ENCODE peak calls at places on chromosomes 11 and 22, in nine cellular contexts. N is OCI-LY7, K is PC-3, D is hepatocyte, E is GM23248, X is PC-9, P is Karpas-422, U is HCT116, G is GM23338. V is an unnamed sample. For H3K4me1 and H3K9me2, the result is how much of the 10 kb centered on the place peaks cover.

GRCh38 chr22:41833369-41834004 is 582 bp downstream of the SREBF2 start:
- DNase-seq in G (peak), D (peak), U (no peak), K (peak), E (peak), N (peak), X (peak), P (peak), V (peak)

GRCh38 chr22:36395061-36395849 is 7.5 kb upstream of the MYH9 start:
- DNase-seq in K (peak), N (no peak), G (peak), D (no peak), X (peak), U (no peak), P (no peak), E (no peak), V (no peak)

GRCh38 chr11:19632435-19632834 is 80.2 kb upstream of the NAV2 start:
- DNase-seq in E (peak), D (no peak), P (no peak), U (no peak), X (no peak), K (peak), N (no peak), G (no peak), V (no peak)

GRCh38 chr11:77003954-77004353 is 30.2 kb upstream of the B3GNT6 start:
- DNase-seq in D (no peak), G (no peak), X (no peak), U (no peak), K (peak), E (peak), N (no peak), P (no peak), V (no peak)

GRCh38 chr22:40676644-40677043 is 2.6 kb upstream of the MCHR1 start:
- DNase-seq in X (no peak), P (no peak), N (no peak), E (no peak), K (no peak), D (no peak), G (no peak), U (no peak), V (no peak)

GRCh38 chr11:76803811-76804600 is 20.9 kb downstream of the TSKU start:
- DNase-seq in N (no peak), U (no peak), X (no peak), D (no peak), P (no peak), G (no peak), K (no peak), E (peak), V (no peak)

GRCh38 chr11:133747409-133747808 is 97.9 kb downstream of the SPATA19 start:
- DNase-seq in U (no peak), P (no peak), D (no peak), N (no peak), G (no peak), E (no peak), K (no peak), X (no peak), V (no peak)

GRCh38 chr11:125591659-125592304 is 870 bp upstream of the STT3A start:
- DNase-seq in E (peak), D (peak), P (peak), G (peak), X (no peak), N (peak), K (peak), U (no peak), V (peak)

GRCh38 chr22:25051983-25052710 is 99.6 kb downstream of the KIAA1671 start:
- DNase-seq in P (no peak), U (no peak), N (no peak), X (peak), G (no peak), D (peak), E (no peak), K (no peak), V (no peak)

GRCh38 chr11:105151936-105152554 is 12.5 kb upstream of the CARD18 start:
- DNase-seq in P (no peak), E (peak), D (no peak), G (no peak), K (peak), X (no peak), N (no peak), U (no peak), V (no peak)
- H3K4me2 ChIP-seq in P (no peak), E (no peak), D (no peak), G (no peak), K (peak), X (no peak), N (no peak), U (no peak), V (no peak)

DNA sequence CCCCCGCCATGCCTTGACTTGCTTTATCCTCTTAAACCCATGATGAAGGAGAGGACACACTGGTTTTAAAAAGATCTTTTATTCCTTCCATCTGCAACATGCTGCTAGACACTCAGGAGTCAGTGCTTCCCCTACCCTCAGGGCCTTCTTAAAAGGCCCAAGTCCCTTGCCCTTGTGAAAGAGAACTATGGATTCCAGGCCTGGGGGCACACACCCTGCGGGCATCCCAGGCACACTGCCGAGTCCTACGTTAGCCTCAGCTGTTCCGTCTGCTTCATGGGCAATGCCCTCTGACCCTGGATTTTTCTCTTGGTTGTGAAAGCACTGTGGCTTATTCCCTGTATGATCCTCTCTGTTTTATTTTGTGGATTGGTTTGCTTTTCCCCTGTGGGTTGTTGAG is 35.1 kb upstream of the RAB1B start:
- DNase-seq in U (no peak), X (no peak), K (no peak), N (no peak), P (no peak), D (no peak), E (no peak), G (no peak), V (no peak)
- H3K4me1 ChIP-seq in U (under half), X (under half), K (under half), N (under half), P (under half), D (under half), E (under half), G (under half), V (under half)

GRCh38 chr11:117295438-117296137 is 4.4 kb downstream of the BACE1-AS start:
- DNase-seq in X (no peak), P (no peak), U (no peak), D (no peak), G (no peak), K (no peak), N (no peak), E (no peak), V (no peak)
- H3K9me2 ChIP-seq in X (under half), P (under half), U (under half), D (under half), G (under half), K (under half), N (under half), E (under half), V (under half)

GRCh38 chr11:72784662-72785061 is 9.2 kb downstream of the STARD10 start:
- DNase-seq in P (no peak), X (no peak), U (no peak), D (no peak), N (no peak), K (no peak), E (no peak), G (no peak), V (no peak)

GRCh38 chr11:72789493-72790131 is 4.2 kb downstream of the STARD10 start:
- DNase-seq in G (no peak), D (no peak), N (no peak), P (no peak), U (no peak), K (peak), E (peak), X (peak), V (no peak)

GRCh38 chr11:72788250-72788649 is 5.6 kb downstream of the STARD10 start:
- DNase-seq in U (no peak), D (no peak), N (no peak), X (no peak), E (no peak), P (no peak), G (no peak), K (no peak), V (no peak)

GRCh38 chr11:72787262-72788104 is 6.4 kb downstream of the STARD10 start:
- DNase-seq in P (peak), K (no peak), U (no peak), G (peak), X (no peak), E (no peak), N (peak), D (peak), V (no peak)

GRCh38 chr11:72786305-72787261 is 7.3 kb downstream of the STARD10 start:
- DNase-seq in N (no peak), E (no peak), G (no peak), P (no peak), D (peak), X (peak), K (peak), U (no peak), V (no peak)
- H3K4me2 ChIP-seq in N (no peak), E (no peak), G (no peak), P (no peak), D (peak), X (peak), K (peak), U (no peak), V (no peak)

GRCh38 chr11:95711162-95711944 is 78.2 kb downstream of the FAM76B start:
- DNase-seq in E (peak), X (no peak), U (no peak), P (no peak), K (no peak), N (peak), D (no peak), G (no peak), V (no peak)

GRCh38 chr11:95711945-95712221 is 77.7 kb downstream of the FAM76B start:
- DNase-seq in U (no peak), D (no peak), P (no peak), G (no peak), N (no peak), K (no peak), X (no peak), E (no peak), V (no peak)

GRCh38 chr11:95706974-95707387 is 82.6 kb downstream of the FAM76B start:
- DNase-seq in P (no peak), N (no peak), U (no peak), K (no peak), X (no peak), D (no peak), G (no peak), E (no peak), V (no peak)

GRCh38 chr11:95705485-95706124 is 84.0 kb downstream of the FAM76B start:
- DNase-seq in U (peak), P (peak), N (peak), K (peak), D (peak), G (peak), E (peak), X (peak), V (peak)

DNA sequence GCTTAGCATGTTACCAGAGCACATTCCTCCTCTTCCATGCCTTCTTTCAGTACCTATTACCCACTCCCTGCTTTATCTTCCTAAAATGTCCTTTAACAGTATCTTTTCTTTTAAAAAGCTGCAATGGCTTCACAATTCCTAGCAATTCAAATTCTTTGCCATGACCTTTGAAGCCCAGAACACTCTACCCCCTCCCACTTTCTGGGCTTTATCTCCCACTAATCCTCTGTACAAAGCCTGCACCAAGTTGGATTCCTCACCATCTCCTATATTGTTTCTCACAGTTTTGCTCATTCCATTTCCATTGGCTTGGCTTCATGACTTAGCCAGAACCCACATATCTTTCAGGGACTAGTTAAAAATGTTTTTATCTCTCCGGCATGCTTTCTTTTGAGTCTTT is 80.9 kb downstream of the FAM76B start:
- DNase-seq in D (no peak), E (no peak), G (no peak), N (no peak), X (no peak), P (no peak), K (no peak), U (no peak), V (no peak)
- H3K4me1 ChIP-seq in D (under half), E (under half), G (under half), N (under half), X (under half), P (under half), K (under half), U (under half), V (under half)

DNA sequence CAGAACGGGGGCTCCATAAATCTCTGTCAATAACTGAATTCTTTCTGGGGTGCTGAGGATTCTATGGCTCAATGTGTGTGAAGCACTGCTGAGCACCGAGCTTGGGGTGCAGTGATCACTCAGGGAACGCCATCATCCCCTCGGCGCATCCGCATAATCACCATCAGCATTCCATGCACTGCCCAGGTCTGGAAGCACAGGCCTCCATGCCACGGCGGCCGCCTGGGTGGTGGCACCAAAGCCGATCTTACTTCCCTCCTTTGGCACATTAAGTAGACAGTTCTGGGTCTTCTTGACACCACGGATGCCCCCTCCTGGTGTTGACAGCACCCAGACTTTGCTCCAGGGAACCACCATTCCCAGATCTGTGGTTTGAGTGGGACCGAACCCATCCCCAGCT is 15.6 kb downstream of the LTO1 start:
- DNase-seq in N (no peak), E (no peak), D (no peak), G (no peak), P (no peak), K (no peak), X (no peak), U (no peak), V (no peak)
- H3K9me2 ChIP-seq in N (under half), E (under half), D (under half), G (under half), P (under half), K (under half), X (under half), U (under half), V (under half)

GRCh38 chr11:22715971-22716370 is 49.6 kb downstream of the GAS2 start:
- DNase-seq in D (no peak), K (no peak), U (no peak), P (no peak), N (no peak), X (no peak), E (no peak), G (no peak), V (no peak)

GRCh38 chr11:22711212-22711770 is 44.9 kb downstream of the GAS2 start:
- DNase-seq in G (no peak), E (no peak), K (no peak), N (no peak), P (no peak), X (peak), D (peak), U (no peak), V (no peak)

GRCh38 chr11:22711880-22712279 is 45.5 kb downstream of the GAS2 start:
- DNase-seq in E (no peak), K (no peak), G (no peak), U (no peak), P (no peak), N (no peak), D (no peak), X (no peak), V (no peak)

GRCh38 chr11:22713336-22713735 is 46.9 kb downstream of the GAS2 start:
- DNase-seq in E (no peak), G (no peak), N (no peak), X (no peak), D (no peak), K (no peak), U (no peak), P (no peak), V (no peak)
- H3K4me2 ChIP-seq in E (no peak), G (no peak), N (no peak), X (no peak), D (no peak), K (no peak), U (no peak), P (no peak), V (no peak)

GRCh38 chr22:30275625-30276024 is 9.0 kb upstream of the OSM start:
- DNase-seq in X (no peak), D (no peak), P (no peak), E (no peak), U (no peak), K (no peak), G (no peak), N (peak), V (no peak)
- H3K4me1 ChIP-seq in X (under half), D (under half), P (under half), E (under half), U (under half), K (under half), G (under half), N (under half), V (under half)

DNA sequence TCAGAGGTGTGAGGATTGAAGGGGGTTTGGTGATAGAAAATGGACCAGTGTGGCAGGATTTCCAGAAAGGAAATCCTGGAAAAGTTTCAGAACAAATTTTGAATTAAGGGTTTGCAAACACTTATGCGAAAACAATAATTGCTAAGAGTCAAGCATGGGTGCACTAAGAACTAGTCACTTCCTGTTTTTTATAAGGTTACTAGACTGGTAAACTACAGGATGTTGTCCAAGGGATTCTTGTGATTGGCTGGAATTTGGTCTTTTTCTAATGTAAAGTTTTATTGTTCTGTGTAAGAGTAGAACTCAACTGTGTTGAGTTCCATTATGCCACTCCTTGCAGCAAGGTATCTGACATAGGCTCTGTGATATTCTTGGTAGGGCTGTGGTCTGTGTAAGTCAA is 54.1 kb downstream of the LIF start:
- DNase-seq in U (no peak), P (no peak), X (no peak), G (no peak), D (no peak), K (peak), N (peak), E (no peak), V (no peak)
- H3K9me2 ChIP-seq in U (under half), P (under half), X (under half), G (under half), D (under half), K (under half), N (under half), E (under half), V (under half)

V was measured in MM.1S.